ENCODE peak calls at places on chromosomes 16 and 17, in seven cellular contexts. U is HT1080; K is NCI-H460; S is ELR; W is stimulated activated CD8-positive, alpha-beta memory T cell treated with anti-CD3 and anti-CD28 coated beads, Interleukin-12 subunit alpha, Interleukin-12 subunit beta, amount 100 ng/mL, for 1 hour; V is thoracic aorta; A is COLO829. Y is an unnamed sample.

GRCh38 chr16:9521749-9522370 is 430.4 kb downstream of the HAPSTR1 start:
- DNase-seq in U (peak), K (no peak), S (no peak), W (no peak), V (no peak), A (peak), Y (no peak)

GRCh38 chr16:55706739-55707487 is 51.1 kb downstream of the SLC6A2 start:
- DNase-seq in U (no peak), K (no peak), S (no peak), W (no peak), V (no peak), A (no peak), Y (no peak)

GRCh38 chr17:40094874-40095273 is 5.5 kb downstream of the NR1D1 start:
- DNase-seq in U (no peak), K (no peak), S (no peak), W (no peak), V (no peak), A (no peak), Y (no peak)

GRCh38 chr17:8016632-8017424 is 14.4 kb downstream of the GUCY2D start:
- DNase-seq in U (no peak), K (peak), S (peak), W (no peak), V (no peak), A (no peak), Y (peak)

GRCh38 chr16:23061669-23062068 is 87.6 kb downstream of the USP31 start:
- DNase-seq in U (peak), K (no peak), S (peak), W (no peak), V (no peak), A (no peak), Y (no peak)

GRCh38 chr16:30896203-30896889 is at the start of gene CTF1:
- DNase-seq in U (no peak), K (no peak), S (peak), W (no peak), V (no peak), A (no peak), Y (peak)

GRCh38 chr17:76551685-76552084 is 11.8 kb downstream of the PRCD start:
- DNase-seq in U (no peak), K (no peak), S (no peak), W (no peak), V (no peak), A (no peak), Y (no peak)

GRCh38 chr16:30348113-30348512 is 7.0 kb downstream of the CD2BP2 start:
- DNase-seq in U (no peak), K (no peak), S (no peak), W (no peak), V (no peak), A (no peak), Y (no peak)

GRCh38 chr17:75876938-75877751 is 1.2 kb downstream of the TRIM47 start:
- DNase-seq in U (peak), K (peak), S (peak), W (no peak), V (peak), A (peak), Y (peak)

GRCh38 chr17:588519-588918 is 126.1 kb downstream of the VPS53 start:
- DNase-seq in U (no peak), K (no peak), S (no peak), W (no peak), V (no peak), A (no peak), Y (no peak)

GRCh38 chr17:56785396-56785795 is 48.3 kb downstream of the C17orf67 start:
- DNase-seq in U (peak), K (no peak), S (peak), W (no peak), V (no peak), A (no peak), Y (peak)

GRCh38 chr16:68756250-68757051 is 19.4 kb downstream of the CDH1 start:
- DNase-seq in U (no peak), K (no peak), S (no peak), W (peak), V (no peak), A (no peak), Y (peak)

GRCh38 chr16:58211245-58211644 is 13.3 kb upstream of the CSNK2A2 start:
- DNase-seq in U (peak), K (no peak), S (peak), W (no peak), V (no peak), A (no peak), Y (peak)

GRCh38 chr17:43694081-43694870 is 32.6 kb upstream of the MEOX1 start:
- DNase-seq in U (peak), K (peak), S (peak), W (peak), V (peak), A (peak), Y (peak)

GRCh38 chr16:3012828-3013420 is at the start of gene CLDN9:
- DNase-seq in U (peak), K (no peak), S (peak), W (no peak), V (no peak), A (no peak), Y (no peak)

GRCh38 chr16:80931661-80931984 is 75.1 kb downstream of the CMC2 start:
- DNase-seq in U (no peak), K (no peak), S (no peak), W (no peak), V (no peak), A (no peak), Y (no peak)

GRCh38 chr16:53945996-53946395 is 242.0 kb downstream of the FTO start:
- DNase-seq in U (peak), K (peak), S (peak), W (no peak), V (no peak), A (no peak), Y (peak)

GRCh38 chr17:30929081-30929633 is 7.4 kb downstream of the ADAP2 start:
- DNase-seq in U (no peak), K (no peak), S (no peak), W (no peak), V (no peak), A (no peak), Y (no peak)

GRCh38 chr17:77330602-77331081 is 189.9 kb downstream of the SEC14L1 start:
- DNase-seq in U (no peak), K (no peak), S (no peak), W (no peak), V (no peak), A (no peak), Y (no peak)

GRCh38 chr16:69712277-69712676 is 14.1 kb downstream of the NQO1 start:
- DNase-seq in U (no peak), K (no peak), S (no peak), W (no peak), V (no peak), A (no peak), Y (peak)

GRCh38 chr17:66713533-66714042 is 121.3 kb upstream of the CACNG5 start:
- DNase-seq in U (no peak), K (no peak), S (no peak), W (no peak), V (no peak), A (no peak), Y (no peak)

GRCh38 chr16:65373095-65373494 is 251.2 kb upstream of the CDH11 start:
- DNase-seq in U (no peak), K (no peak), S (no peak), W (no peak), V (no peak), A (no peak), Y (no peak)

GRCh38 chr16:2467301-2468141 is 3.6 kb upstream of the NTN3 start:
- DNase-seq in U (peak), K (peak), S (peak), W (no peak), V (no peak), A (no peak), Y (peak)

Y was measured in bronchial epithelial cell.